ENCODE peak calls at places on chromosomes 4 and X, in nine cellular contexts. Q is neuronal stem cell; K is Peyer's patch; T is CD8-positive, alpha-beta T cell; X is endothelial cell of umbilical vein; A is small intestine; U is dorsolateral prefrontal cortex; C is esophagus squamous epithelium; F is effector memory CD4-positive, alpha-beta T cell. I is an unnamed sample.
A peak's percentile ranks its signal among the peaks of the same experiment; 100 is the strongest.

GRCh38 chrX:10952619-10953018 is 158.5 kb upstream of the HCCS start:
- DNase-seq in Q (no peak), K (no peak), T (no peak), X (no peak), A (no peak), U (no peak), C (no peak), F (no peak), I (peak; percentile 20)

GRCh38 chr4:7890635-7891393 is 48.8 kb downstream of the AFAP1 start:
- DNase-seq in Q (no peak), K (no peak), T (no peak), X (peak; percentile 88), A (no peak), U (no peak), C (no peak), F (no peak), I (no peak)

GRCh38 chr4:17492058-17492741 is 19.7 kb downstream of the QDPR start:
- DNase-seq in Q (no peak), K (no peak), T (no peak), X (no peak), A (peak; percentile 8), U (no peak), C (no peak), F (no peak), I (no peak)

GRCh38 chrX:137749282-137749681 is 183.4 kb downstream of the ZIC3 start:
- DNase-seq in Q (no peak), K (no peak), T (no peak), X (no peak), A (no peak), U (no peak), C (no peak), F (no peak), I (no peak)

GRCh38 chrX:70769659-70770232 is 138.8 kb downstream of the TEX11 start:
- DNase-seq in Q (no peak), K (no peak), T (no peak), X (peak; percentile 3), A (peak; percentile 1), U (no peak), C (no peak), F (no peak), I (no peak)

GRCh38 chr4:182916483-182917181 is 554 bp downstream of the DCTD start:
- DNase-seq in Q (peak; percentile 27), K (peak; percentile 73), T (peak; percentile 17), X (peak; percentile 53), A (peak; percentile 54), U (peak; percentile 30), C (peak; percentile 38), F (no peak), I (peak; percentile 62)

GRCh38 chr4:140300271-140300970 is 73.0 kb upstream of the SCOC start:
- DNase-seq in Q (no peak), K (no peak), T (no peak), X (peak; percentile 29), A (no peak), U (no peak), C (no peak), F (no peak), I (peak; percentile 22)

GRCh38 chrX:2632533-2633504 is 58.3 kb upstream of the CD99 start:
- DNase-seq in Q (no peak), K (no peak), T (no peak), X (no peak), A (peak; percentile 8), U (no peak), C (no peak), F (no peak), I (no peak)

GRCh38 chr4:54363037-54363436 is 133.9 kb downstream of the PDGFRA start:
- DNase-seq in Q (no peak), K (no peak), T (no peak), X (no peak), A (no peak), U (no peak), C (no peak), F (no peak), I (no peak)

GRCh38 chr4:70714061-70714468 is 7.7 kb upstream of the RUFY3 start:
- DNase-seq in Q (no peak), K (no peak), T (no peak), X (no peak), A (peak; percentile 81), U (no peak), C (no peak), F (no peak), I (no peak)
- H3K4me3 ChIP-seq in Q (no peak overlapping the region), K (no peak overlapping the region), T (no peak overlapping the region), X (no peak overlapping the region), A (no peak overlapping the region), U (no peak overlapping the region), C (no peak overlapping the region), F (no peak overlapping the region), I (no peak overlapping the region)

GRCh38 chr4:26995316-26995715 is 134.7 kb downstream of the STIM2 start:
- DNase-seq in Q (no peak), K (no peak), T (no peak), X (no peak), A (no peak), U (no peak), C (no peak), F (no peak), I (no peak)

GRCh38 chr4:26996745-26997144 is 136.1 kb downstream of the STIM2 start:
- DNase-seq in Q (no peak), K (no peak), T (no peak), X (no peak), A (no peak), U (no peak), C (no peak), F (no peak), I (no peak)

GRCh38 chr4:26992657-26993361 is 132.2 kb downstream of the STIM2 start:
- DNase-seq in Q (no peak), K (no peak), T (no peak), X (peak; percentile 12), A (no peak), U (peak; percentile 64), C (no peak), F (no peak), I (peak; percentile 48)

GRCh38 chr4:26993541-26993940 is 132.9 kb downstream of the STIM2 start:
- DNase-seq in Q (no peak), K (no peak), T (no peak), X (no peak), A (no peak), U (no peak), C (no peak), F (no peak), I (no peak)

GRCh38 chr4:26993967-26994366 is 133.3 kb downstream of the STIM2 start:
- DNase-seq in Q (no peak), K (no peak), T (no peak), X (no peak), A (no peak), U (no peak), C (no peak), F (no peak), I (no peak)
- H3K27ac ChIP-seq in Q (no peak overlapping the region), K (peak overlapping the region; percentile 7), T (no peak overlapping the region), X (no peak overlapping the region), A (no peak overlapping the region), U (peak overlapping the region; percentile 44), C (no peak overlapping the region), F (no peak overlapping the region), I (peak overlapping the region; percentile 72)

DNA sequence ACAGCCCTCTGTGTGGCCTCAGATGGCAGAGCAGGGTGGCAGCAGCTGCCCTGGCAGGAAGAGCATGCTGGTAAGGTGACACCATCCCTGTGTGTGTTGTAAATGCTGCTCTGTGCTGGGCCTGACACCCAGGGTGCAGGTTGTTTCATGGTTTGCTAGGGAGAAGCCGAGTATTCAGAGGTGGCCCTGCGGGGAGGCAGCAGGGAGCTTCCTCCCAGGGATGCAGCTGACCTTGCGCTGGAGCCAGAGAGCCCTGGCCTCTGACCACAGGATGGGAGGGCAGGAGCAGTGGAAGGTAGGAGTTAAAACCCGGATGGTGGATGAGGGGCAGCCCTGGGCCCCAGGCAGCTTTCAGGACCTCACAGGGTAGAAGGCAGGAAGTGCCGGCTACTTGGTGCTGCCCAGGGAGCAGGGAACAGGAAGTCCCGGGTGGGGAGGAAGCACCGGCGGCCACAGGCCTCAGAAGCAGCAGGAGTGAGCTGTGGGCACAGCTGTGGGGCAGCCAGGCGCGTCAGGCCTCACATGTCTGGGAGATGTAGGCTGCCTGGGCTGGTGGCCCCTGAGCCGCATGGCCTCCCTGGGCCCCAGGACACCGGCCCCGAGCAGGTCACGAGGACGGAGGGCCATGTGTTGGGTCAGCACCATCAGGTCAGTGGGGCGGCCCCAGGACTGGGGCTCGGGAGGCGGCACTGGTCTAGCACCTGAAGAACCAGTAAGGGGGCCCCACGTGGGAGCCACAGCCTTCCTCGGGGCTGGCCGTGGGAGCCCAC is 19.1 kb downstream of the SH3BP2 start:
- DNase-seq in Q (no peak), K (no peak), T (peak; percentile 48), X (peak; percentile 63), A (peak; percentile 47), U (peak; percentile 46), C (peak; percentile 43), F (peak; percentile 37), I (peak; percentile 52)
- H3K4me3 ChIP-seq in Q (peak overlapping the region; percentile 31), K (peak overlapping the region; percentile 42), T (peak overlapping the region; percentile 85), X (no peak overlapping the region), A (peak overlapping the region; percentile 43), U (peak overlapping the region; percentile 25), C (peak overlapping the region; percentile 65), F (peak overlapping the region; percentile 70), I (peak overlapping the region; percentile 22)

GRCh38 chrX:1485033-1485432 is 32.3 kb upstream of the ASMTL start:
- DNase-seq in Q (no peak), K (no peak), T (no peak), X (no peak), A (no peak), U (no peak), C (no peak), F (no peak), I (no peak)

GRCh38 chrX:1481636-1482529 is 29.2 kb upstream of the ASMTL start:
- DNase-seq in Q (no peak), K (peak; percentile 49), T (peak; percentile 70), X (peak; percentile 67), A (peak; percentile 45), U (peak; percentile 24), C (no peak), F (peak; percentile 68), I (no peak)

GRCh38 chrX:1484638-1485019 is 31.9 kb upstream of the ASMTL start:
- DNase-seq in Q (no peak), K (no peak), T (no peak), X (no peak), A (no peak), U (no peak), C (no peak), F (no peak), I (no peak)

GRCh38 chrX:1486177-1486576 is 33.5 kb upstream of the ASMTL start:
- DNase-seq in Q (no peak), K (no peak), T (peak; percentile 2), X (no peak), A (no peak), U (no peak), C (no peak), F (no peak), I (no peak)

DNA sequence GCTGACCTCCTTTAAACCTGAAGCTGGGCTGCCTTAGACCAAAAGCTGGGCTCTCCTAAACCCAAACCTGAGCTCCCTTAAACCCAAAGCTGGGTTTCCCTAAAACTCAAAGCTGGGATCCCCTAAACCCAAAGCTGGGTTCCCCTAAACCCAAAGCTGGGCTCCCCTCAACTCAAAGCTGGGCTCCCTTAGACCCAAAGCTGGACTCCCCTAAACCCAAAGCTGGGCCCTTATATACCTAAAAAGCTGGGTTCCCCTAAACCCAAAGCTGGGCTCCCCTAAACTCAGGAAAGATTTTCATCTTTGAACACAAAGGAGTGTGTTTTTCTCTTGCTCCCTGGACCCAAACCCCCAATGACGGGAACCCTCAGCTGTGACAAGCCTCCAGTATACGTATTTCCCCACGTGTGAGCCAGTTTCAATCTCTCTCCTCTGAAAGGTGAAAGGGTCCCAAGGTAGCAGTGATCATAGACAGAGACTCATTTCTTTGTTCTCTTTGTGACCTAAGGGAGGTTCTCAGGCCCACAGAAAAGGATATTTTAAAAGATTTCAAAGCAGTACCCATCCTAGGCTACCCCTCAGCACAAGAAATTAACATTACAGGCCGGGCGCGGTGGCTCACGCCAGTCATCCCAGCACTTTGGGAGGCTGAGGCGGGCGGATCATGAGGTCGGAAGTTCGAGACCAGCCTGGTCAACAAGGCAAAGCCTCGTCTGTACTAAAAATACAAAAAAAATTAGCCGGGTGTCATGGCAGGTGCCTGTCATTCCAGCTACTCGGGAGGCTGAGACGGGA is 31.3 kb upstream of the ASMTL start:
- DNase-seq in Q (no peak), K (no peak), T (no peak), X (no peak), A (no peak), U (no peak), C (no peak), F (no peak), I (no peak)
- H3K27ac ChIP-seq in Q (no peak overlapping the region), K (no peak overlapping the region), T (peak overlapping the region; percentile 5), X (no peak overlapping the region), A (peak overlapping the region; percentile 39), U (no peak overlapping the region), C (no peak overlapping the region), F (peak overlapping the region; percentile 33), I (no peak overlapping the region)

I was measured in uterus.